ENCODE peak calls at places on chromosomes 5 and 9, in four cellular contexts. X is kidney, B is kidney epithelial cell, E is lung. A is an unnamed sample.

GRCh38 chr5:68898961-68899471 is 194.8 kb upstream of the SLC30A5 start:
- DNase-seq in E (no peak), B (peak; percentile 50), X (no peak), A (no peak)

GRCh38 chr9:92961627-92962302 is 14.4 kb downstream of the FGD3 start:
- DNase-seq in X (no peak), B (no peak), E (no peak), A (no peak)

GRCh38 chr5:156753846-156754245 is 96.2 kb upstream of the PPP1R2B start:
- DNase-seq in E (no peak), X (no peak), B (no peak), A (no peak)

GRCh38 chr9:61671276-61671973 is 481.6 kb downstream of the SPATA31A7 start:
- DNase-seq in E (no peak), B (no peak), X (peak; percentile 44), A (no peak)

GRCh38 chr5:153551537-153552079 is 61.1 kb downstream of the GRIA1 start:
- DNase-seq in B (peak; percentile 64), E (no peak), X (no peak), A (peak; percentile 82)

GRCh38 chr5:143976055-143976454 is 164.1 kb downstream of the HMHB1 start:
- DNase-seq in X (no peak), B (no peak), E (no peak), A (no peak)

GRCh38 chr5:40689442-40689841 is 9.7 kb downstream of the PTGER4 start:
- DNase-seq in B (peak; percentile 87), E (no peak), X (no peak), A (peak; percentile 78)

GRCh38 chr9:70340572-70340971 is 73.9 kb downstream of the KLF9 start:
- DNase-seq in E (no peak), X (no peak), B (no peak), A (no peak)

GRCh38 chr9:124392855-124393460 is 22.3 kb downstream of the PSMB7 start:
- DNase-seq in X (no peak), E (no peak), B (peak; percentile 87), A (peak; percentile 46)

GRCh38 chr5:122183795-122184185 is 54.4 kb downstream of the ZNF474 start:
- DNase-seq in E (no peak), B (no peak), X (no peak), A (no peak)

GRCh38 chr5:73236541-73237128 is 63.6 kb downstream of the TMEM174 start:
- DNase-seq in X (no peak), B (no peak), E (no peak), A (no peak)

GRCh38 chr5:35464757-35465156 is 152.9 kb upstream of the SPEF2 start:
- DNase-seq in X (no peak), E (no peak), B (no peak), A (no peak)

GRCh38 chr9:136031741-136032638 is 63.1 kb downstream of the NACC2 start:
- DNase-seq in E (no peak), B (no peak), X (no peak), A (no peak)

GRCh38 chr5:136000147-136000546 is 28.6 kb upstream of the TGFBI start:
- DNase-seq in E (no peak), B (no peak), X (no peak), A (no peak)

GRCh38 chr9:132631280-132631679 is 38.5 kb downstream of the DDX31 start:
- DNase-seq in B (peak; percentile 65), X (no peak), E (no peak), A (no peak)

DNA sequence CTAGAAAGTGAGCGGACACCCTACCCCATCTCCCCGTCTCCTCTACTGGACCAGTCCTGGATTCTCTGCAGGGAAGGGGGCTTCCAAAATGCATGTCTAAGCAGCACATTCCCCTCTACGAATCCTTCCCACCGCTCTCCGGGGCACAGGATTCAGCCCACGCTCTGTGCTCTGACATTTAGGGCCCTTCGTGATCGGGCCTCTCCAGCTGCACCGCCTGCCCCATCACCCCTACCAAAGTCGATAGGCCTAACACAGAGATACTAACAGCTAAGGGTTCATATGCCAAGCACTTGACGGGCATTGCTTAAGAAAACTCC is 1.2 kb downstream of the ARL10 start:
- DNase-seq in X (no peak), B (no peak), E (no peak), A (no peak)
- H3K4me3 ChIP-seq in X (peak overlapping the region; percentile 69), B (peak overlapping the region; percentile 78), E (no peak overlapping the region), A (peak overlapping the region; percentile 56)

DNA sequence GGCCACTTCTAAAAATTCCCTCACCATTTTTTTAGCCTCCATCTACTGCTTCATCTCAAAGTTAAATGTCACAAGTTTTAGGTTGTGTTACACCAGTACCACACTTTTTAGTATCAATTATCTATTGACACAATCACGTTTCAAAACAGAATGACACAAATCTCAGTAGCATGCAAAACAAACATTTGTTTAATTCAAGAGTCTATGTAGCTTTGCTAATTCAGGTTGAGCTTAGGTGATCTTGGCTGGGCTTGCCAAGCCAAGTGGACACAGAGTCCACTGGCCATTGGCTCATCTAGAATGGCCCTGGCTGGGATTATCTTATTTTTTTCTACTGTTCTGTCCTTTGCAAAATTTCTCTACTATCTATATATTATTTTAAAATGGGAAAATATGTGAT is 61.9 kb upstream of the JAK2 start:
- DNase-seq in E (no peak), B (no peak), X (no peak), A (no peak)
- TF ChIP-seq CTCF in E (no peak), B (no peak), X (no peak), A (no peak)

DNA sequence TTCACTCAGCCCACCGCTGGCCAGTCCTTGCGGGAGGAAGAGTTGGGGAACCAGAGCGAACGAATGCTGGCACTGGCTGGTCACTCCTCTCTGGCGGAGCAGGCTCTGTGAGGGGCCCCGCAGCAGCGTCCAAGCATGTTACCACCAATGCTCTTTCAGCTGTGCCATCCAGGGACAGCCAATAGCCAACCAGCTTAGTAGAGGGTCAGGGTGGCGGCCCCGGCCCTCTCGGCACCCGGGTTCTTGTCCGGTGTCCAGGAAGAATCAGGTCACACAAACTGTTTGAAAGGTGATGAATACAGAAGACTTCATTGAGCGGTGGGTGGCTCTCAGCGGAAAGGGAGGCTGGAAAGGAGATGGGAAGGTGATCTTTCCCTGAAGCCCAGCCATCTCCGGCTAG is 135.3 kb downstream of the EGFLAM start:
- DNase-seq in X (no peak), B (no peak), E (no peak), A (no peak)
- H3K4me3 ChIP-seq in X (no peak overlapping the region), B (no peak overlapping the region), E (no peak overlapping the region), A (no peak overlapping the region)

DNA sequence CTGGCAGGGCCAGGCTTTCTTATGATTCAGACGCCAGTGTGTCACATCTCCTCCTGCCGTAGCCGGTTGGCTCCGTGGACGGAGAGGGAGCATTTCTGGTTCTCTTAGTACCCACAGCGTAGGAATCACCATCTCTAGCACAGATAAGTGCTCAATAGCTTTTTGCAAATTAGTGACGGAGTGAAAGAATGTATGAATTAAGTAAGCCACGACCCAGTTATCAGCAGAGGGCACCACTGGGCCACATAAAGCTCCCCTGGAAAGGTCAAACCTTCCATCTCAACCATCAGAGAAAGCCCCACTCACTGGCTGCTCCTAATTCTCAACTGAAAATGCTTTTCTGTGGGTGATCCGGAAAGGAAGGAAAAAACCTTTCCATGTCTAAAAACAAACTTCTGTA is 317.0 kb upstream of the ADCY2 start:
- DNase-seq in X (no peak), B (no peak), E (no peak), A (no peak)
- TF ChIP-seq CTCF in X (peak; percentile 20), B (no peak), E (no peak), A (no peak)

A was measured in retinal pigment epithelial cell.